ENCODE peak calls at places on chromosomes 7 and 10, in six cellular contexts. H is endodermal cell, W is gastrocnemius medialis, N is A549, S is mammary epithelial cell, V is heart right ventricle. I is an unnamed sample.
A peak's percentile ranks its signal among the peaks of the same experiment; 100 is the strongest.

GRCh38 chr10:70656489-70656888 is 15.8 kb upstream of the ADAMTS14 start:
- DNase-seq in N (no peak), W (no peak), V (no peak), S (peak; percentile 99), H (no peak), I (peak; percentile 89)

GRCh38 chr10:5996696-5997095 is 19.4 kb upstream of the IL15RA start:
- DNase-seq in V (no peak), W (no peak), S (no peak), N (no peak), H (no peak), I (no peak)

GRCh38 chr7:132433286-132433685 is 143.0 kb downstream of the PLXNA4 start:
- DNase-seq in H (no peak), W (no peak), V (no peak), N (no peak), S (no peak), I (no peak)

GRCh38 chr10:6279540-6280267 is 77.0 kb downstream of the PFKFB3 start:
- DNase-seq in V (no peak), H (peak; percentile 85), W (no peak), S (no peak), N (peak; percentile 98), I (no peak)

GRCh38 chr10:104040382-104040781 is 45.3 kb downstream of the COL17A1 start:
- DNase-seq in N (no peak), W (no peak), S (no peak), H (no peak), V (no peak), I (no peak)

GRCh38 chr10:23146069-23146657 is 45.9 kb upstream of the PTF1A start:
- DNase-seq in W (no peak), N (no peak), S (no peak), H (no peak), V (no peak), I (no peak)

GRCh38 chr7:23622469-23622868 is 25.3 kb downstream of the CCDC126 start:
- DNase-seq in N (no peak), H (no peak), W (no peak), V (no peak), S (no peak), I (no peak)

GRCh38 chr10:17805921-17806577 is 3.1 kb upstream of the MRC1 start:
- DNase-seq in V (no peak), S (peak; percentile 12), N (peak; percentile 31), H (peak; percentile 66), W (no peak), I (no peak)

GRCh38 chr7:39265912-39266591 is 288.3 kb downstream of the POU6F2 start:
- DNase-seq in H (peak; percentile 53), S (no peak), V (no peak), W (no peak), N (no peak), I (no peak)

GRCh38 chr10:61097026-61097425 is 153.0 kb upstream of the RHOBTB1 start:
- DNase-seq in W (no peak), S (no peak), V (no peak), H (no peak), N (no peak), I (no peak)

GRCh38 chr7:30062587-30062986 is 34.4 kb downstream of the PLEKHA8 start:
- DNase-seq in N (peak; percentile 51), W (no peak), V (no peak), H (no peak), S (peak; percentile 5), I (no peak)

GRCh38 chr10:44978213-44978569 is 418 bp downstream of the DEPP1 start:
- DNase-seq in V (no peak), W (no peak), S (no peak), N (no peak), H (no peak), I (no peak)

GRCh38 chr10:117942261-117942660 is 104.5 kb downstream of the RAB11FIP2 start:
- DNase-seq in H (no peak), S (peak; percentile 41), N (no peak), V (no peak), W (no peak), I (no peak)

GRCh38 chr10:26869528-26869927 is 8.8 kb upstream of the ABI1 start:
- DNase-seq in N (no peak), W (no peak), V (no peak), H (no peak), S (peak; percentile 99), I (peak; percentile 87)

GRCh38 chr10:11874568-11875182 is 51.5 kb downstream of the PROSER2 start:
- DNase-seq in W (no peak), N (peak; percentile 65), H (peak; percentile 90), S (peak; percentile 72), V (peak; percentile 35), I (no peak)

GRCh38 chr10:11595395-11595692 is 16.1 kb downstream of the USP6NL start:
- DNase-seq in V (no peak), H (no peak), S (peak; percentile 18), N (no peak), W (no peak), I (no peak)

GRCh38 chr7:46576950-46577349 is 655.9 kb upstream of the IGFBP3 start:
- DNase-seq in V (no peak), S (no peak), W (no peak), N (no peak), H (no peak), I (no peak)

GRCh38 chr7:81402227-81402626 is 367.6 kb downstream of the HGF start:
- DNase-seq in W (no peak), N (no peak), S (no peak), V (no peak), H (no peak), I (no peak)

GRCh38 chr10:35386594-35387174 is 50.4 kb downstream of the CCNY start:
- DNase-seq in H (no peak), N (no peak), V (peak; percentile 75), W (no peak), S (no peak), I (no peak)

GRCh38 chr10:35388682-35389081 is 52.4 kb downstream of the CCNY start:
- DNase-seq in V (no peak), W (no peak), N (no peak), H (no peak), S (no peak), I (no peak)

GRCh38 chr10:35387768-35388167 is 51.5 kb downstream of the CCNY start:
- DNase-seq in S (peak; percentile 47), N (peak; percentile 37), H (no peak), W (no peak), V (no peak), I (no peak)

GRCh38 chr10:35390441-35390840 is 54.1 kb downstream of the CCNY start:
- DNase-seq in W (no peak), V (no peak), S (no peak), H (no peak), N (no peak), I (no peak)

GRCh38 chr10:35388197-35388596 is 51.9 kb downstream of the CCNY start:
- DNase-seq in H (no peak), N (no peak), S (no peak), V (no peak), W (no peak), I (no peak)
- H3K4me1 ChIP-seq in H (peaks cover 5% of the 10 kb centered on the region), N (peaks cover 31% of the 10 kb centered on the region), S (peaks cover 31% of the 10 kb centered on the region), V (peaks cover 2% of the 10 kb centered on the region), W (peaks cover 51% of the 10 kb centered on the region), I (peaks cover 29% of the 10 kb centered on the region)

GRCh38 chr10:110859947-110860376 is 11.8 kb upstream of the PDCD4 start:
- DNase-seq in V (no peak), W (peak; percentile 40), H (peak; percentile 22), N (no peak), S (no peak), I (no peak)

GRCh38 chr10:110861930-110862677 is 9.6 kb upstream of the PDCD4 start:
- DNase-seq in V (no peak), H (no peak), S (peak; percentile 100), N (no peak), W (no peak), I (peak; percentile 97)

GRCh38 chr10:110861476-110861875 is 10.3 kb upstream of the PDCD4 start:
- DNase-seq in V (no peak), W (no peak), N (no peak), H (no peak), S (no peak), I (no peak)

GRCh38 chr10:110859206-110859946 is 12.4 kb upstream of the PDCD4 start:
- DNase-seq in V (no peak), N (no peak), H (peak; percentile 40), S (no peak), W (no peak), I (no peak)

GRCh38 chr10:110860576-110861241 is 11.0 kb upstream of the PDCD4 start:
- DNase-seq in H (peak; percentile 40), S (no peak), W (no peak), N (no peak), V (no peak), I (no peak)
- H3K4me1 ChIP-seq in H (peaks cover 12% of the 10 kb centered on the region), S (peaks cover 39% of the 10 kb centered on the region), W (peaks cover 29% of the 10 kb centered on the region), N (peaks cover 18% of the 10 kb centered on the region), V (peaks cover 13% of the 10 kb centered on the region), I (peaks cover 52% of the 10 kb centered on the region)

DNA sequence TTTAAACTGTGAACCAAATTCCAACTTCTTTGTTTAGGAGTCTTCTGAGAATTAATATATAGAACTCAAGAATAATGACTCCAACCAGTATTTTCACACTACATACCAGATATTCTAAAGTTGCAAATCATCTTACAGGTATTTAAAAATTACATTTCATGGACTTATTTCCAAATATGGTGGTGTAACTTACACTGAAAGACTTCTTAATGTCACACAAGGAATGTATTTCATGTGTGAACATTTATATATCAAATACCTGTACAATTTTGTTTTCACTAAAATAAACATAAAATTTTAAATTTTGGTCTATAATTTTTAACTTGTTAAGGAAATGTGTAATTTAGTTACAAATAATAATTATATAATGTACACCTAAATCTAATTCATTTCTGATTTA is 2.6 kb upstream of the CDK6 start:
- DNase-seq in H (no peak), W (no peak), V (no peak), S (no peak), N (no peak), I (no peak)
- H3K4me1 ChIP-seq in H (peaks cover 7% of the 10 kb centered on the region), W (no peaks in the 10 kb centered on the region), V (no peaks in the 10 kb centered on the region), S (peaks cover 12% of the 10 kb centered on the region), N (peaks cover 3% of the 10 kb centered on the region), I (peaks cover 14% of the 10 kb centered on the region)

GRCh38 chr7:5681979-5682546 is 99.4 kb downstream of the RNF216 start:
- DNase-seq in W (no peak), N (no peak), S (no peak), H (no peak), V (no peak), I (no peak)
- H3K4me1 ChIP-seq in W (peaks cover 26% of the 10 kb centered on the region), N (peaks cover 22% of the 10 kb centered on the region), S (peaks cover 9% of the 10 kb centered on the region), H (peaks cover 16% of the 10 kb centered on the region), V (peaks cover 12% of the 10 kb centered on the region), I (peaks cover 11% of the 10 kb centered on the region)

GRCh38 chr7:93021748-93022147 is 96.0 kb downstream of the SAMD9 start:
- DNase-seq in S (peak; percentile 25), H (no peak), W (no peak), N (no peak), V (no peak), I (no peak)
- H3K4me1 ChIP-seq in S (no peaks in the 10 kb centered on the region), H (no peaks in the 10 kb centered on the region), W (no peaks in the 10 kb centered on the region), N (no peaks in the 10 kb centered on the region), V (no peaks in the 10 kb centered on the region), I (peaks cover 4% of the 10 kb centered on the region)

DNA sequence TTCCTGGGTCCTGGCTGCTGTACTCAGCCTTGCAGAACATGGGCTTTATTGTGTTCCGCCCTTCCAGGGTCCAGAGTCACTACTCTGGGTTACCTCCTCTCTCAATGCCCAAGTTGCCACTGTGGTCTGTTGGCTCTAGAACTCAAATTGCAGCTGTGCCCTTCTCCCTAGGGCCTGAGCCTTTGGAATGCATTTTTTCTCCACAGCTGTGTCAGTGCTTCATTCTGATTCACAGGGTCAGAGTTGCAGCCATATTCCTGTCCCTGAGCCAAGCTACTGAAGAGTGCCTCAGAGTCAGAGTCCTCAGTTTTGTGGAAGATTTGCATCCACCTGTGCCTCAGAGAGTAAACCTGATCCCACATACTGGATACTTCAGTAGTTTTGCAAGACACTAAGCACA is 167.5 kb downstream of the ITGB1 start:
- DNase-seq in N (no peak), H (no peak), V (no peak), W (no peak), S (no peak), I (no peak)
- H3K4me1 ChIP-seq in N (no peaks in the 10 kb centered on the region), H (no peaks in the 10 kb centered on the region), V (no peaks in the 10 kb centered on the region), W (no peaks in the 10 kb centered on the region), S (no peaks in the 10 kb centered on the region), I (no peaks in the 10 kb centered on the region)